ENCODE peak calls at places on chromosome 17, in six cellular contexts. Z is NB4, E is body of pancreas, C is Peyer's patch, L is testis, W is uterus. R is an unnamed sample.

GRCh38 chr17:67270411-67270810 is 25.4 kb upstream of the HELZ start:
- DNase-seq in Z (peak; percentile 59), L (no peak), E (no peak), W (no peak), C (no peak), R (no peak)

GRCh38 chr17:81512984-81513668 is 527 bp upstream of the ACTG1 start:
- DNase-seq in Z (peak; percentile 73), C (peak; percentile 86), W (peak; percentile 73), L (peak; percentile 67), E (peak; percentile 74), R (no peak)

GRCh38 chr17:76307966-76308338 is at the start of gene QRICH2:
- DNase-seq in C (no peak), Z (no peak), W (no peak), L (no peak), E (no peak), R (no peak)

GRCh38 chr17:58320570-58321323 is 7.8 kb downstream of the TSPOAP1 start:
- DNase-seq in L (no peak), E (no peak), W (no peak), Z (no peak), C (no peak), R (no peak)

GRCh38 chr17:81179861-81180260 is 13.8 kb upstream of the AATK start:
- DNase-seq in L (peak; percentile 45), E (no peak), Z (no peak), W (no peak), C (no peak), R (no peak)

GRCh38 chr17:40122944-40123810 is 1.4 kb downstream of the MSL1 start:
- DNase-seq in E (peak; percentile 65), L (peak; percentile 71), Z (peak; percentile 76), W (peak; percentile 60), C (peak; percentile 68), R (no peak)

GRCh38 chr17:8887834-8888703 is 20.6 kb upstream of the PIK3R6 start:
- DNase-seq in L (peak; percentile 87), Z (no peak), E (no peak), C (no peak), W (no peak), R (no peak)

GRCh38 chr17:12288007-12288406 is 267.3 kb downstream of the MAP2K4 start:
- DNase-seq in W (no peak), Z (no peak), C (no peak), L (no peak), E (no peak), R (no peak)

GRCh38 chr17:41734139-41734948 is at the start of gene HAP1:
- DNase-seq in E (peak; percentile 37), Z (no peak), L (peak; percentile 65), W (peak; percentile 37), C (no peak), R (no peak)

GRCh38 chr17:75524971-75525805 is at the start of gene LLGL2:
- DNase-seq in W (peak; percentile 68), Z (peak; percentile 85), L (peak; percentile 82), C (peak; percentile 94), E (peak; percentile 93), R (no peak)

GRCh38 chr17:18362509-18363020 is 785 bp downstream of the SHMT1 start:
- DNase-seq in W (peak; percentile 51), E (peak; percentile 76), L (peak; percentile 89), C (peak; percentile 85), Z (peak; percentile 51), R (no peak)

GRCh38 chr17:74394275-74394950 is 27.1 kb downstream of the GPR142 start:
- DNase-seq in W (no peak), L (no peak), E (no peak), Z (no peak), C (no peak), R (no peak)

GRCh38 chr17:47401100-47401499 is 77.3 kb downstream of the EFCAB13 start:
- DNase-seq in E (no peak), C (no peak), W (no peak), L (no peak), Z (no peak), R (no peak)

GRCh38 chr17:70166571-70166970 is 2.8 kb upstream of the KCNJ2 start:
- DNase-seq in L (no peak), Z (no peak), E (no peak), C (no peak), W (no peak), R (no peak)

GRCh38 chr17:36778458-36778857 is 158.8 kb upstream of the LHX1 start:
- DNase-seq in C (no peak), E (no peak), L (no peak), Z (no peak), W (no peak), R (no peak)

GRCh38 chr17:17348872-17349723 is 45.9 kb downstream of the NT5M start:
- DNase-seq in E (no peak), L (no peak), C (peak; percentile 38), Z (no peak), W (no peak), R (no peak)

GRCh38 chr17:45751466-45751865 is 32.7 kb upstream of the CRHR1 start:
- DNase-seq in Z (no peak), E (no peak), C (no peak), W (no peak), L (no peak), R (no peak)

GRCh38 chr17:37493249-37494027 is 3.7 kb downstream of the DUSP14 start:
- DNase-seq in Z (no peak), W (no peak), E (no peak), C (no peak), L (no peak), R (no peak)

GRCh38 chr17:75774471-75774987 is 9.5 kb upstream of the GALK1 start:
- DNase-seq in Z (no peak), W (no peak), L (no peak), E (peak; percentile 52), C (no peak), R (no peak)

GRCh38 chr17:68491864-68492263 is 20.4 kb upstream of the PRKAR1A start:
- DNase-seq in W (peak; percentile 38), C (no peak), L (peak; percentile 74), E (peak; percentile 74), Z (no peak), R (no peak)

GRCh38 chr17:27504188-27504995 is 48.1 kb downstream of the KSR1 start:
- DNase-seq in L (no peak), C (no peak), Z (no peak), E (peak; percentile 58), W (no peak), R (no peak)

GRCh38 chr17:15999974-16000827 is 577 bp downstream of the TTC19 start:
- DNase-seq in W (peak; percentile 47), C (no peak), Z (peak; percentile 67), L (peak; percentile 37), E (peak; percentile 63), R (no peak)

GRCh38 chr17:37490022-37490587 is 414 bp downstream of the DUSP14 start:
- DNase-seq in L (peak; percentile 65), C (peak; percentile 85), E (peak; percentile 60), Z (peak; percentile 86), W (peak; percentile 66), R (no peak)

GRCh38 chr17:80997471-80998387 is 6.1 kb downstream of the CHMP6 start:
- DNase-seq in W (no peak), L (no peak), Z (peak; percentile 96), E (no peak), C (no peak), R (no peak)

GRCh38 chr17:60671482-60671881 is 6.2 kb upstream of the BCAS3 start:
- DNase-seq in C (no peak), Z (no peak), E (no peak), W (no peak), L (no peak), R (no peak)

GRCh38 chr17:56314026-56314425 is 160.8 kb downstream of the ANKFN1 start:
- DNase-seq in L (no peak), E (no peak), Z (peak; percentile 34), W (no peak), C (no peak), R (no peak)

GRCh38 chr17:60231234-60231633 is 81.5 kb downstream of the CA4 start:
- DNase-seq in W (no peak), L (no peak), E (no peak), Z (peak; percentile 42), C (no peak), R (no peak)

DNA sequence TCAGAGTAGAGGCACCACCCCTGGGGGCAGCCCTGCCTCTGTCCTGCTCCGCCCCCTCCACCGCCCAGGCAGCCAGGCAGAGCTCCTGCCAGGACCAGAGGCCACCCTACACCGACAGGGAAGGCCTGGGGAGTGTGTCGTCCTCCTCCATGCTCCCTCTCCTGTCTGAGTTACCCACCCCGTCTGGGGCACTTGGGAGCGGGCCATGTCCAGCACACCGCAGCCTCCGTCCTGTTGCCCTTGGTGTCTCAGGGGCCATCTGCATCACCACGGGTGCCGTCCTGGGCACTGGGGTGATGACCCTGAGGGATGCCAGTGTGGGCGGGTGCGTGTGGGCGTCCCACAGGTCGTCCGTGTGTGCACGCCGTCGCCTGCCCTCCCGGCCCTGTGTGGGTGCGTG is 65.3 kb upstream of the ZNF750 start:
- DNase-seq in Z (no peak), C (no peak), E (no peak), L (no peak), W (no peak), R (no peak)
- TF ChIP-seq POLR2A in Z (no peak), C (no peak), E (no peak), L (no peak), W (no peak), R (no peak)

GRCh38 chr17:48484850-48485249 is 46.0 kb downstream of the HOXB1 start:
- DNase-seq in Z (peak; percentile 42), W (no peak), C (no peak), L (no peak), E (no peak), R (no peak)

GRCh38 chr17:48487221-48487620 is 43.6 kb downstream of the HOXB1 start:
- DNase-seq in E (no peak), L (no peak), C (no peak), W (no peak), Z (no peak), R (no peak)

GRCh38 chr17:48484256-48484655 is 46.6 kb downstream of the HOXB1 start:
- DNase-seq in W (no peak), E (no peak), Z (no peak), L (no peak), C (no peak), R (no peak)

GRCh38 chr17:48488548-48489106 is 42.2 kb downstream of the HOXB1 start:
- DNase-seq in W (no peak), Z (no peak), L (no peak), E (no peak), C (no peak), R (no peak)

DNA sequence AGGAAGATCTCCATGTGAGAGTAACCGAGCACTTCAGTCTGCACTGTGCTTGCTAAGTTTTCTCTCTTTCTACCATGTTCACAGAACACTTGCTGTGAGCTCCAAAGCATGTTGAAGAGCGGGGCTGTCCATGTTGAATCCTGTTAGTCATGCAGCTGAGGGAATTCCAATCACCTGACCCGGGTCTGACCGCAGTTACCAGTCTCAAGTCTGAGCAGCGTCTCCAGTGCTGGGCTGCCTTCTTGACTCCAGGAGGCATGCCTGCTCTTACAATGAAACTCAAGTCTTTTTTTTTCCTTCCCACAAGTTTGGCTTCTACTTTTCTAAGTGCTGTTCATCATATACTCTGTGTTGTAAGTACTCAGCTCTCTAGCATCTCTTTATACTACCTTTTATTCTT is 44.3 kb downstream of the HOXB1 start:
- DNase-seq in C (no peak), E (no peak), L (no peak), W (no peak), Z (no peak), R (no peak)
- TF ChIP-seq POLR2A in C (no peak), E (no peak), L (no peak), W (no peak), Z (no peak), R (no peak)

GRCh38 chr17:34961093-34961911 is at the start of the genes CCT6B and ZNF830:
- DNase-seq in L (peak; percentile 97), Z (peak; percentile 98), W (peak; percentile 92), E (peak; percentile 93), C (peak; percentile 97), R (no peak)
- TF ChIP-seq POLR2A in L (no peak), Z (peak; percentile 83), W (peak; percentile 60), E (peak; percentile 50), C (peak; percentile 57), R (peak; percentile 54)

GRCh38 chr17:51153210-51154072 is at the start of gene NME1:
- DNase-seq in Z (peak; percentile 99), W (peak; percentile 96), C (peak; percentile 98), L (peak; percentile 98), E (peak; percentile 97), R (peak; percentile 100)
- TF ChIP-seq POLR2A in Z (peak; percentile 80), W (peak; percentile 39), C (no peak), L (no peak), E (no peak), R (no peak)